ENCODE peak calls at places on chromosomes 4 and X, in four cellular contexts. One of them, this sample, is unnamed.

GRCh38 chr4:76950052-76950845 is 697 bp downstream of the SEPTIN11 start:
- DNase-seq in GM13976: peak
- DNase-seq in ascending aorta: peak
- DNase-seq in globus pallidus: peak
- DNase-seq in this sample: peak

GRCh38 chr4:74534121-74534520 is 89.2 kb downstream of the AREG start:
- DNase-seq in GM13976: no peak
- DNase-seq in ascending aorta: no peak
- DNase-seq in globus pallidus: no peak
- DNase-seq in this sample: no peak

GRCh38 chrX:63530654-63531053 is 179.5 kb upstream of the SPIN4 start:
- DNase-seq in GM13976: no peak
- DNase-seq in ascending aorta: no peak
- DNase-seq in globus pallidus: no peak
- DNase-seq in this sample: no peak

GRCh38 chr4:173214661-173215060 is 46.0 kb downstream of the GALNT7 start:
- DNase-seq in GM13976: no peak
- DNase-seq in ascending aorta: no peak
- DNase-seq in globus pallidus: no peak
- DNase-seq in this sample: no peak

GRCh38 chr4:94208268-94208667 is 603 bp downstream of the SMARCAD1 start:
- DNase-seq in GM13976: no peak
- DNase-seq in ascending aorta: no peak
- DNase-seq in globus pallidus: no peak
- DNase-seq in this sample: peak

GRCh38 chr4:153023692-153024394 is 87.7 kb downstream of the FHDC1 start:
- DNase-seq in GM13976: no peak
- DNase-seq in ascending aorta: no peak
- DNase-seq in globus pallidus: no peak
- DNase-seq in this sample: peak

GRCh38 chr4:72899621-72900020 is 169.9 kb downstream of the COX18 start:
- DNase-seq in GM13976: no peak
- DNase-seq in ascending aorta: no peak
- DNase-seq in globus pallidus: no peak
- DNase-seq in this sample: no peak

GRCh38 chr4:84502955-84503373 is 3.9 kb upstream of the NKX6-1 start:
- DNase-seq in GM13976: no peak
- DNase-seq in ascending aorta: no peak
- DNase-seq in globus pallidus: no peak
- DNase-seq in this sample: no peak

GRCh38 chr4:57270350-57270749 is 160.2 kb upstream of the IGFBP7 start:
- DNase-seq in GM13976: no peak
- DNase-seq in ascending aorta: no peak
- DNase-seq in globus pallidus: no peak
- DNase-seq in this sample: no peak

GRCh38 chrX:106894978-106895452 is 8.1 kb downstream of the RIPPLY1 start:
- DNase-seq in GM13976: no peak
- DNase-seq in ascending aorta: no peak
- DNase-seq in globus pallidus: no peak
- DNase-seq in this sample: no peak

GRCh38 chr4:84920591-84920990 is 45.9 kb downstream of the WDFY3 start:
- DNase-seq in GM13976: no peak
- DNase-seq in ascending aorta: no peak
- DNase-seq in globus pallidus: no peak
- DNase-seq in this sample: peak